ENCODE peak calls at places on chromosomes 6 and 20, in nine cellular contexts. A, T, B, O, Q, W, V, H and X are unnamed samples.

GRCh38 chr6:158488065-158488464 is 71.8 kb upstream of the TMEM181 start:
- DNase-seq in B (peak), V (peak), O (peak), W (peak), T (no peak), A (peak), H (no peak), Q (no peak), X (no peak)

GRCh38 chr6:148972481-148972880 is 225.7 kb downstream of the UST start:
- DNase-seq in Q (peak), V (peak), T (no peak), W (peak), H (peak), O (peak), B (no peak), A (peak), X (peak)

GRCh38 chr20:50356522-50356880 is 153.7 kb upstream of the PTPN1 start:
- DNase-seq in B (no peak), Q (no peak), V (no peak), H (no peak), W (no peak), O (no peak), A (no peak), T (no peak), X (no peak)

GRCh38 chr6:83908813-83909212 is 49.3 kb downstream of the CYB5R4 start:
- DNase-seq in B (no peak), W (no peak), A (peak), Q (no peak), T (no peak), H (no peak), V (no peak), O (no peak), X (no peak)

GRCh38 chr6:148514091-148514850 is 171.6 kb downstream of the SASH1 start:
- DNase-seq in V (no peak), A (no peak), T (no peak), B (no peak), O (no peak), W (no peak), H (no peak), Q (no peak), X (no peak)

GRCh38 chr6:38415231-38416005 is 224.3 kb downstream of the BTBD9 start:
- DNase-seq in T (no peak), B (no peak), V (peak), Q (no peak), A (no peak), H (no peak), O (no peak), W (no peak), X (no peak)

GRCh38 chr6:107932580-107932979 is 25.4 kb downstream of the SEC63 start:
- DNase-seq in V (no peak), W (no peak), T (no peak), B (no peak), O (no peak), Q (no peak), A (no peak), H (no peak), X (no peak)

GRCh38 chr20:17505664-17506517 is 25.3 kb downstream of the BFSP1 start:
- DNase-seq in Q (no peak), H (peak), A (no peak), T (no peak), V (peak), O (no peak), W (no peak), B (peak), X (peak)

GRCh38 chr6:13384966-13385365 is 56.6 kb upstream of the TBC1D7 start:
- DNase-seq in T (no peak), O (no peak), W (no peak), H (no peak), A (no peak), B (no peak), V (peak), Q (no peak), X (peak)

GRCh38 chr6:18081025-18081668 is 41.3 kb downstream of the NHLRC1 start:
- DNase-seq in H (no peak), B (no peak), T (no peak), O (peak), Q (no peak), W (no peak), A (no peak), V (no peak), X (no peak)

GRCh38 chr20:63686492-63687321 is 9.7 kb upstream of the TNFRSF6B start:
- DNase-seq in T (peak), Q (peak), W (peak), H (no peak), V (no peak), O (peak), A (peak), B (peak), X (peak)

GRCh38 chr6:70241991-70242420 is 60.9 kb downstream of the COL9A1 start:
- DNase-seq in Q (peak), H (no peak), V (peak), A (no peak), B (no peak), O (no peak), W (no peak), T (no peak), X (peak)

GRCh38 chr6:136553166-136553787 is 3.1 kb upstream of the MAP7 start:
- DNase-seq in A (no peak), W (no peak), H (no peak), V (no peak), B (no peak), T (no peak), O (no peak), Q (no peak), X (peak)

GRCh38 chr6:106674541-106675229 is 45.3 kb downstream of the QRSL1 start:
- DNase-seq in H (no peak), B (no peak), V (no peak), Q (no peak), W (no peak), A (no peak), O (no peak), T (no peak), X (no peak)

GRCh38 chr6:8481727-8482126 is 46.4 kb upstream of the SLC35B3 start:
- DNase-seq in W (no peak), H (no peak), V (peak), O (peak), Q (no peak), T (no peak), A (no peak), B (peak), X (no peak)

GRCh38 chr20:36478137-36478905 is 63.0 kb upstream of the MYL9 start:
- DNase-seq in V (peak), T (no peak), O (no peak), A (no peak), H (no peak), B (no peak), Q (no peak), W (no peak), X (no peak)

GRCh38 chr20:7497985-7498384 is 442.3 kb downstream of the HAO1 start:
- DNase-seq in T (no peak), B (no peak), O (peak), A (peak), V (peak), H (no peak), Q (no peak), W (no peak), X (no peak)

GRCh38 chr6:32692019-32692418 is 25.6 kb upstream of the HLA-DQB1 start:
- DNase-seq in A (peak), B (no peak), T (no peak), O (peak), W (peak), Q (peak), H (peak), V (peak), X (peak)

GRCh38 chr6:90256698-90257485 is 39.8 kb downstream of the BACH2 start:
- DNase-seq in Q (no peak), O (no peak), W (no peak), B (peak), A (peak), T (no peak), H (no peak), V (no peak), X (peak)

GRCh38 chr6:29678114-29678513 is 2.8 kb downstream of the ZFP57 start:
- DNase-seq in O (no peak), H (no peak), V (no peak), T (no peak), B (no peak), A (no peak), Q (no peak), W (no peak), X (no peak)

GRCh38 chr6:136113736-136114173 is 136.4 kb downstream of the MTFR2 start:
- DNase-seq in A (peak), T (peak), O (peak), V (peak), H (no peak), B (peak), W (no peak), Q (peak), X (peak)

GRCh38 chr6:44154067-44154466 is 4.6 kb upstream of the CAPN11 start:
- DNase-seq in B (no peak), Q (no peak), T (no peak), V (no peak), A (no peak), W (no peak), O (no peak), H (no peak), X (no peak)

GRCh38 chr20:60078351-60079250 is 120.4 kb downstream of the CDH26 start:
- DNase-seq in V (peak), T (no peak), Q (no peak), W (no peak), A (no peak), H (no peak), B (no peak), O (no peak), X (no peak)

GRCh38 chr6:127366281-127367022 is 23.0 kb upstream of the ECHDC1 start:
- DNase-seq in T (no peak), W (peak), B (peak), Q (no peak), V (peak), A (peak), H (no peak), O (peak), X (no peak)

GRCh38 chr6:132813173-132813856 is 1.1 kb upstream of the RPS12 start:
- DNase-seq in B (peak), H (peak), V (peak), Q (peak), T (peak), A (peak), O (peak), W (no peak), X (no peak)

GRCh38 chr6:37359034-37359433 is 5.3 kb downstream of the RNF8 start:
- DNase-seq in B (no peak), W (no peak), H (no peak), Q (no peak), T (no peak), V (no peak), O (no peak), A (peak), X (no peak)

GRCh38 chr6:52641826-52642225 is 29.1 kb upstream of the TMEM14A start:
- DNase-seq in W (no peak), O (no peak), A (peak), B (no peak), V (peak), H (no peak), T (no peak), Q (no peak), X (no peak)

GRCh38 chr6:107600111-107600510 is 110.2 kb downstream of the SOBP start:
- DNase-seq in B (no peak), T (no peak), A (no peak), V (peak), W (no peak), O (peak), Q (no peak), H (no peak), X (no peak)

GRCh38 chr20:21322083-21322710 is 19.1 kb downstream of the XRN2 start:
- DNase-seq in A (no peak), Q (no peak), B (peak), T (no peak), O (no peak), H (no peak), V (no peak), W (no peak), X (no peak)

GRCh38 chr6:107819217-107819616 is 4.9 kb downstream of the SCML4 start:
- DNase-seq in V (no peak), W (no peak), Q (no peak), A (no peak), O (no peak), H (no peak), B (no peak), T (no peak), X (no peak)

GRCh38 chr20:40525356-40525755 is 163.7 kb downstream of the MAFB start:
- DNase-seq in H (no peak), O (no peak), W (no peak), A (peak), V (no peak), T (no peak), Q (no peak), B (peak), X (no peak)

GRCh38 chr6:148831531-148831930 is 84.7 kb downstream of the UST start:
- DNase-seq in T (no peak), Q (no peak), H (no peak), V (no peak), W (no peak), O (no peak), A (no peak), B (peak), X (no peak)

GRCh38 chr6:56538851-56539250 is 103.8 kb downstream of the DST start:
- DNase-seq in H (no peak), T (no peak), B (no peak), A (no peak), W (no peak), O (no peak), Q (no peak), V (no peak), X (no peak)
- H3K27ac ChIP-seq in H (no peak), T (peak), B (no peak), A (no peak), W (no peak), O (no peak), Q (no peak), V (no peak), X (no peak)

GRCh38 chr20:53752583-53752970 is 158.9 kb upstream of the ZNF217 start:
- DNase-seq in W (no peak), T (no peak), V (no peak), B (no peak), A (no peak), Q (no peak), O (peak), H (no peak), X (no peak)
- H3K27ac ChIP-seq in W (peak), T (no peak), V (no peak), B (no peak), A (no peak), Q (peak), O (peak), H (peak), X (peak)

DNA sequence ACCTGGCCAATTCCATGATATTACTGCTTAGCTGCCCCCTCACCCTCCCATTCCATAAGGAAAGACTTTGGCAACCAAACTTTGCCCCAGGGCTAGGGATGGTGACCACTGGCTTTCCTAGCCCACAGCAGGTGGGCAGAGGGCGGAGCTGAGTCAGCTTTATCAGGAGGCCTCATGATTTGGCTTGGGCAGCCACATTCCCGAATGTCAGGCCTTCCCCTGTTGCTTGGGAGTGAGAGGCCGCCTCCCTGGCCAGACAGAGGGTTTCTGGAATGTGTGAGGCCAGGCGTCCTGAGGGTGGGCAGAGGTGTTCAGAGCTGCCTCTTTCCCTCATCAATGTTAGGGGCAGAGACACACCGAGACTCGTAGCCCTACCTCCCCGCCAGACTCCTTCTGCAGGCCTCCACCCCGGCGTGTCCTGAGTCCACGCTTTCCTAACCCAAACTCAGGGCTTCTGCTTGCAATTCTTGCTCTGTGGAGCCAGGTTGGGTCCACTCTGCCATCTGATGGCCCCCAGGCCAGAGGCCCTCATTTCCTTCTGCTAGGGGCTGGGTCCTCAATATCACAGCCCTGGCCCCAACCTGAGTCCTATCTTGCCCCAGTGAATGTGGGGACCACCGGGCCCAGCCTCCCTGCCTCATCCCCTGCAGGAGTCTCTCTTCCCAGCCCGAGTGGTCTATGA is 19.3 kb downstream of the UQCC2 start:
- DNase-seq in O (no peak), W (no peak), V (peak), B (no peak), A (no peak), T (peak), H (no peak), Q (no peak), X (no peak)
- H3K27ac ChIP-seq in O (no peak), W (no peak), V (no peak), B (no peak), A (no peak), T (peak), H (peak), Q (no peak), X (peak)

GRCh38 chr6:45483021-45483420 is 105.3 kb upstream of the SUPT3H start:
- DNase-seq in T (no peak), A (no peak), H (no peak), V (no peak), O (no peak), W (no peak), Q (peak), B (peak), X (no peak)
- H3K27ac ChIP-seq in T (no peak), A (no peak), H (no peak), V (no peak), O (no peak), W (no peak), Q (no peak), B (peak), X (no peak)

GRCh38 chr20:10662661-10663458 is 10.9 kb downstream of the JAG1 start:
- DNase-seq in V (no peak), W (no peak), B (no peak), A (no peak), H (no peak), T (no peak), Q (no peak), O (no peak), X (no peak)
- H3K27ac ChIP-seq in V (no peak), W (no peak), B (no peak), A (no peak), H (no peak), T (no peak), Q (peak), O (no peak), X (no peak)

GRCh38 chr6:166381381-166381732 is 1.4 kb downstream of the MPC1 start:
- DNase-seq in O (no peak), V (no peak), W (no peak), Q (no peak), A (no peak), H (no peak), T (no peak), B (no peak), X (no peak)
- H3K27ac ChIP-seq in O (no peak), V (no peak), W (no peak), Q (peak), A (no peak), H (peak), T (peak), B (no peak), X (peak)

DNA sequence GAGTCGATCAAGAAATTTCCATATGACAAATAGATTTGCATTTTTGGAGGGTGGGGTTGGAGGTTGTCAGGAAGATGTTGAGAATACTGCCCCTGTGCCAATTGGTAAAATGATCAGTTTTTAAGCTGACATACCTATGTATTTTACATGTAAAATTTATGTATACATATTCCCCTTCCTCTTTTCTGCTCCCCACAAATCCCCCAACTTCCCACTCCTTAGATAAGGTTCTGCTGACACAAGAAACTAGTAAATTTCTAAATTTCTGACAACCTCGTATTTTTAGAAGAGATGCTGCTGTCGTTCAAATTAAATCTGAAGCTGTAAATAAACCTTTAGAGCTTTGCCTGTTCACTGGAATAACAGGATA is 521.0 kb downstream of the CD83 start:
- DNase-seq in A (no peak), Q (no peak), B (no peak), W (no peak), V (no peak), O (no peak), T (no peak), H (no peak), X (no peak)
- H3K27ac ChIP-seq in A (no peak), Q (no peak), B (no peak), W (no peak), V (no peak), O (no peak), T (peak), H (no peak), X (peak)

DNA sequence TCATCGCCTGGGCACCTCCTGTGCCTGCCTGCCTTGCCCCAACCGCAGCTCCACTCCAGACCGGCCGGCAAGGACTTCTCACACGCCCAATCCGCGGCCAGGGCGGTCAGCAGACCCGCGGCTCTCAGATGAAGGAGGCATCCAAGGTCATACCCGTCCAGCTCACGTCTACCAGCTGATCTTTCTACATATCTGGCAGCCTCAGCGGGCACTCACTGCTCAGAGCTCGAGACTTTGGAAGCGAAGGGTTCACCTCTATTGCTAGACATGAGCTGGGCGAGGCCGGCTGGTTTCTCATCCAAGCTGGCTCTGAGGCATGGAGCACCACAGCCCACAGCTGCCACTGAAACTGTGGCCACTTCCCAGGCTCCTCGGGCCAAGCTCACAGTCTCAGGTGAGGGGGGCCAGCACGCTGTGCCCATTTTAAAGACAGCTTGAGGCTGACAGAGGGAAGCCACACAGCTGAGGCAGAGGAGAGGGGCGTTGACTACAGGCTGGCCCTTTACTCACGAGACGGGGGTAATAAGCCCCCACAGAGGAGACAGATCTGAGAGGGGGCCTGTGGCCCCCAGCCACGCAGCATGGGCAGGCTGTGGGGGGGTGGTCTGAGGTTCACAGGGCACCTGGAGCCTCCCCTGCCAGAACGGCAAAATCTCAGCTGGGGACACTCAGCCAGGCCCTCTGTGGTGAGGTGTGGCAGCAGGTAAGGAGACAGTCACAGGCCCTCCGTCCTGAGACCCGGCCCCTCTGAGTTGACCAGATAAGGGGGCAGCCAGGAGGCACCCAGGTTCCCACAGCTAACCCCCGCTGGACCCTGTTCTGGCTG is 2.0 kb downstream of the LAMA5 start:
- DNase-seq in T (peak), A (no peak), V (no peak), B (no peak), W (no peak), H (no peak), O (peak), Q (peak), X (no peak)
- H3K27ac ChIP-seq in T (peak), A (peak), V (no peak), B (no peak), W (peak), H (no peak), O (peak), Q (peak), X (no peak)

GRCh38 chr6:128519931-128520435 is 416 bp downstream of the PTPRK start:
- DNase-seq in W (no peak), O (peak), H (peak), V (peak), Q (no peak), B (no peak), T (no peak), A (no peak), X (peak)

GRCh38 chr6:128520436-128521301 is at the start of gene PTPRK:
- DNase-seq in B (peak), A (peak), O (peak), W (peak), T (peak), H (peak), V (peak), Q (peak), X (peak)

GRCh38 chr6:128519132-128519930 is 1.1 kb downstream of the PTPRK start:
- DNase-seq in W (no peak), T (peak), O (peak), Q (peak), A (peak), H (no peak), B (peak), V (peak), X (peak)

GRCh38 chr6:128518531-128519131 is 1.8 kb downstream of the PTPRK start:
- DNase-seq in O (no peak), H (no peak), V (no peak), B (no peak), A (peak), W (no peak), Q (no peak), T (no peak), X (no peak)

DNA sequence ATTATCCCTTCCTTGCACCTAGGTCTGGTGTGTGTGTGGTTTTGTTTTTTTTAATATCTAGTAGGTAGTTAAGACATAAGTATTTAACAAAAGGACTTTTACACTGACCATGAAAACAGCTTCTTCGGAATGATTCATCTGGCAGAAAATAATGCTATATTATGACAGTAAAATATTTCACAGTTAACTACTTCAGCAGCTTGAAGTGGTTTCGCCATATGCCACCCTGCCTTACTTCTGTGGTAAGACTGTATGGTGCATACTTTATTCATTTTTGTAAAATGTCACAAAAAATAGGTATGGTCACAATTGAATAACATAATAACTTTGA is 868 bp upstream of the PTPRK start:
- DNase-seq in Q (no peak), A (no peak), O (no peak), B (peak), V (no peak), H (no peak), W (no peak), T (no peak), X (no peak)
- H3K27ac ChIP-seq in Q (peak), A (peak), O (peak), B (peak), V (no peak), H (no peak), W (no peak), T (peak), X (peak)